ENCODE peak calls at places on chromosomes 4 and X, in ten cellular contexts. G is myocyte; X is frontal cortex; Q is amygdala; S is NB4; L is bronchial epithelial cell; D is mesenchymal stem cell; C is fibroblast of pulmonary artery; J is stimulated activated CD8-positive, alpha-beta memory T cell treated with anti-CD3 and anti-CD28 coated beads, Interleukin-7, amount 100 ng/mL, for 24 hours; Y is AG08396. U is an unnamed sample.

GRCh38 chr4:85051526-85051925 is 85.0 kb upstream of the WDFY3 start:
- DNase-seq in J (no peak), G (no peak), Y (no peak), D (no peak), Q (no peak), S (no peak), X (no peak), L (no peak), C (no peak), U (no peak)

GRCh38 chrX:26649534-26649933 is 433.6 kb downstream of the MAGEB5 start:
- DNase-seq in X (no peak), Y (no peak), L (peak), G (no peak), J (no peak), D (no peak), C (peak), Q (no peak), S (peak), U (peak)

GRCh38 chrX:76454456-76454927 is 27.0 kb downstream of the MAGEE1 start:
- DNase-seq in D (peak), J (no peak), C (peak), Q (no peak), L (peak), S (peak), G (peak), X (no peak), Y (peak), U (peak)

GRCh38 chr4:98113005-98113404 is 30.3 kb downstream of the STPG2 start:
- DNase-seq in L (peak), J (no peak), D (peak), X (no peak), Y (peak), G (peak), S (peak), C (peak), Q (no peak), U (peak)

GRCh38 chrX:118807151-118808017 is 16.2 kb upstream of the ZCCHC12 start:
- DNase-seq in Q (no peak), L (peak), J (no peak), D (peak), X (no peak), C (peak), S (peak), Y (peak), G (peak), U (peak)

GRCh38 chr4:181108237-181108636 is 1135.0 kb upstream of the TENM3 start:
- DNase-seq in L (no peak), Y (no peak), Q (no peak), G (no peak), X (no peak), C (no peak), J (no peak), S (no peak), D (no peak), U (no peak)

GRCh38 chr4:9771069-9771468 is 10.4 kb upstream of the DRD5 start:
- DNase-seq in Y (no peak), L (peak), X (no peak), G (no peak), D (no peak), Q (no peak), J (no peak), C (no peak), S (no peak), U (no peak)

GRCh38 chr4:177079327-177079726 is 230.3 kb upstream of the NEIL3 start:
- DNase-seq in C (no peak), L (peak), J (no peak), S (peak), X (no peak), D (no peak), G (peak), Q (no peak), Y (no peak), U (no peak)